ENCODE peak calls at places on chromosomes 5 and 9, in nine cellular contexts. N is pancreas; E is dorsolateral prefrontal cortex; U is CD4-positive, alpha-beta T cell; B is keratinocyte; G is coronary artery; K is HepG2; Z is cardiac muscle cell; D is WERI-Rb-1. C is an unnamed sample.

GRCh38 chr9:124721109-124721850 is 49.8 kb downstream of the NR6A1 start:
- DNase-seq in D (no peak), G (no peak), Z (peak; percentile 48), K (peak; percentile 90), E (no peak), U (no peak), N (no peak), B (no peak), C (no peak)

GRCh38 chr5:159157552-159157951 is 51.8 kb downstream of the RNF145 start:
- DNase-seq in N (no peak), Z (no peak), D (no peak), G (no peak), K (no peak), B (no peak), U (no peak), E (no peak), C (no peak)

GRCh38 chr9:4126184-4126865 is 173.5 kb downstream of the GLIS3 start:
- DNase-seq in Z (peak; percentile 78), G (no peak), N (no peak), U (no peak), K (no peak), B (no peak), D (no peak), E (no peak), C (no peak)

GRCh38 chr5:131171276-131171815 is 602 bp downstream of the LYRM7 start:
- DNase-seq in E (no peak), N (no peak), Z (no peak), K (peak; percentile 27), U (peak; percentile 1), G (no peak), D (no peak), B (no peak), C (no peak)

GRCh38 chr5:149656576-149657182 is 73.4 kb upstream of the PPARGC1B start:
- DNase-seq in N (no peak), B (peak; percentile 13), G (no peak), D (peak; percentile 70), U (no peak), K (no peak), E (no peak), Z (peak; percentile 21), C (no peak)

GRCh38 chr5:89128097-89128496 is 245.1 kb upstream of the MEF2C start:
- DNase-seq in D (peak; percentile 35), K (no peak), B (no peak), E (no peak), N (no peak), G (no peak), U (no peak), Z (peak; percentile 11), C (no peak)

GRCh38 chr5:114062940-114063867 is 298.7 kb upstream of the KCNN2 start:
- DNase-seq in U (no peak), G (no peak), Z (no peak), N (no peak), D (no peak), E (no peak), B (no peak), K (no peak), C (no peak)

GRCh38 chr5:78050888-78051287 is 243.6 kb downstream of the AP3B1 start:
- DNase-seq in B (no peak), N (no peak), E (no peak), K (no peak), U (no peak), D (no peak), Z (peak; percentile 35), G (no peak), C (no peak)

GRCh38 chr5:14806452-14806851 is 65.1 kb downstream of the ANKH start:
- DNase-seq in N (no peak), K (no peak), B (no peak), Z (peak; percentile 57), E (no peak), D (no peak), U (no peak), G (no peak), C (no peak)

GRCh38 chr5:177389368-177390169 is 5.3 kb downstream of the SLC34A1 start:
- DNase-seq in N (no peak), E (no peak), B (peak; percentile 89), D (no peak), G (no peak), U (no peak), K (peak; percentile 21), Z (peak; percentile 67), C (no peak)

GRCh38 chr5:173984218-173984617 is 4.8 kb upstream of the C5orf47 start:
- DNase-seq in N (no peak), D (no peak), K (peak; percentile 57), G (no peak), U (no peak), Z (peak; percentile 36), B (no peak), E (no peak), C (no peak)
- TF ChIP-seq CTCF in N (peak; percentile 21), D (peak; percentile 84), K (peak; percentile 94), G (no peak), U (no peak), Z (peak; percentile 47), B (peak; percentile 37), E (peak; percentile 45), C (no peak)

GRCh38 chr9:33082135-33082534 is 5.7 kb upstream of the SMU1 start:
- DNase-seq in Z (no peak), N (no peak), G (no peak), E (no peak), U (no peak), D (no peak), B (no peak), K (peak; percentile 81), C (no peak)
- H3K27ac ChIP-seq in Z (no peak overlapping the region), N (no peak overlapping the region), G (peak overlapping the region; percentile 20), E (peak overlapping the region; percentile 17), U (no peak overlapping the region), D (no peak overlapping the region), B (no peak overlapping the region), K (no peak overlapping the region), C (no peak overlapping the region)

GRCh38 chr9:134640491-134641172 is 971 bp upstream of the COL5A1 start:
- DNase-seq in D (no peak), Z (no peak), N (no peak), K (no peak), G (no peak), E (no peak), B (no peak), U (no peak), C (no peak)

GRCh38 chr9:134641989-134642384 is 384 bp downstream of the COL5A1 start:
- DNase-seq in E (no peak), D (no peak), Z (no peak), U (no peak), G (no peak), N (no peak), B (no peak), K (no peak), C (no peak)

GRCh38 chr9:134642385-134643181 is 980 bp downstream of the COL5A1 start:
- DNase-seq in U (no peak), Z (peak; percentile 91), D (peak; percentile 48), B (no peak), N (no peak), K (no peak), G (peak; percentile 85), E (no peak), C (no peak)

GRCh38 chr9:134639994-134640393 is 1.6 kb upstream of the COL5A1 start:
- DNase-seq in G (no peak), Z (no peak), B (no peak), E (no peak), N (no peak), K (no peak), U (no peak), D (no peak), C (no peak)

GRCh38 chr9:134641173-134641985 is at the start of gene COL5A1:
- DNase-seq in G (peak; percentile 95), N (peak; percentile 67), U (peak; percentile 4), B (no peak), K (no peak), D (peak; percentile 93), E (peak; percentile 54), Z (peak; percentile 97), C (peak; percentile 50)
- TF ChIP-seq CTCF in G (no peak), N (no peak), U (no peak), B (no peak), K (no peak), D (no peak), E (no peak), Z (no peak), C (no peak)

DNA sequence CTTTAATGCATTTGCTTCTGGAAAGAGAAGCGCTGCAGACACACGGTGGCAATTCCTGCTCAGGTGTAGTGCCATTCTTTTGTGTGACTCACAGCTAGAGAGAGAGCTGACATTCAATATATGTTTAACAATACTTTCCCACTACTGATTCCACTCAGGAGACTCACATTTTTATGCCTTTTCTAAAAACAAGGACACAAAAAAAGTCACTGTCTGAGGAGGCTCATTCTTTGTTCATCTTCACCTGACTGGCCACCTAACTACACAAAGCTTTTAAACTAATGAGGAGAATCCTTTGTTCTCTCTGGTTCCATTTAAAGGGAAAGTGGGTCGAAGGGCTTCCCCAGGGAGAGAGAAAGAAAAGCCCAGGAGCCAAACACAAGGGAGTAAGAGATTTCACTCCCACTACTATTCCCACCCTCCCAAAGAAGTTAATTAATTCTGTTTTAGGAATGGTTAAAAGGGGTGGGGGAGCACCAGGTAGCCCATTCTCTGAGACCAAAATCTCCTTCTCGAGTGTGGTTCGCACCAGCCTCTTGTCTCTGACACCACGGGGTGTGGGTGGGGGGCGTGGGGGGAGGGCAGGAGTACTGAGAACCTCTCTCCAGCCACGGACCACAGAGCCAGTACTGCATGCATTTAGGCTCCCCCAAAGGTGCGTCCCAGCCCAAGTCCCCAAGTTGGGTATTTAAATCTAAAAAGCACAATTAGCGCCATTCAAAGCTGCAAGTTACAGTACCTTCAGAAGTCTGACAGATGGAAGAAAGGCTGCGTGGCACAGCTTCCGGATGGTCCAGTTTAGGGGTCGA is 778 bp downstream of the TRPM3 start:
- DNase-seq in Z (no peak), U (no peak), B (no peak), E (no peak), N (no peak), G (no peak), D (no peak), K (no peak), C (no peak)
- H3K27ac ChIP-seq in Z (no peak overlapping the region), U (no peak overlapping the region), B (no peak overlapping the region), E (no peak overlapping the region), N (no peak overlapping the region), G (no peak overlapping the region), D (no peak overlapping the region), K (no peak overlapping the region), C (no peak overlapping the region)

DNA sequence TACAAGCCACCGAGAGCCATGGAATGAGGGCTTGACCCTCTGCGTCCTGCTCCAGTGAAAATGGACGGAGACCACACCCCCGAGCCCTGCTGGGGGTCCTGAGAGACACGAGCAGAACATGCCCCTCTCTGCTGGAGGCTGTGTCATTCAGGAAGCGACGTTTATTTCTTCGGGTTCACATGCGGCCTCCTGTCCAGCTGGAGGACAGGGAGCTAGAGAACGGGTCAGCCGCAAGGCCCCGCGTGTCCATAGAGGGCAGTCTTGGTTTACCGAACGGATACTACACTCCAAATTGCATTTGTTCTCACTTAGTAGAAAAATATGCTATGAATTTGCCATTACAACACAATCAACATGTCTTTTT is 36.1 kb downstream of the MRPL36 start:
- DNase-seq in Z (peak; percentile 85), U (peak; percentile 24), K (peak; percentile 43), N (peak; percentile 27), G (peak; percentile 33), D (peak; percentile 71), E (no peak), B (no peak), C (peak; percentile 61)
- TF ChIP-seq CTCF in Z (peak; percentile 97), U (peak; percentile 69), K (peak; percentile 78), N (peak; percentile 46), G (no peak), D (peak; percentile 91), E (peak; percentile 27), B (peak; percentile 52), C (peak; percentile 58)

GRCh38 chr9:27540537-27540936 is 10.9 kb upstream of the MOB3B start:
- DNase-seq in B (no peak), K (no peak), Z (peak; percentile 36), D (no peak), G (no peak), E (no peak), N (no peak), U (no peak), C (no peak)
- H3K27ac ChIP-seq in B (no peak overlapping the region), K (no peak overlapping the region), Z (no peak overlapping the region), D (no peak overlapping the region), G (peak overlapping the region; percentile 82), E (peak overlapping the region; percentile 79), N (no peak overlapping the region), U (no peak overlapping the region), C (no peak overlapping the region)

C was measured in CD8-positive, alpha-beta T cell.